ENCODE peak calls at places on chromosomes 12 and 14, in four cellular contexts. I is EL, F is osteocyte, S is H9. H is an unnamed sample.

GRCh38 chr12:113647048-113647447 is 175.4 kb upstream of the LHX5 start:
- DNase-seq in F (no peak), S (no peak), I (no peak), H (no peak)

GRCh38 chr12:124829008-124829707 is 34.5 kb downstream of the SCARB1 start:
- DNase-seq in S (no peak), F (no peak), I (peak), H (peak)

GRCh38 chr12:44436756-44437155 is 439.4 kb downstream of the NELL2 start:
- DNase-seq in S (no peak), I (no peak), F (no peak), H (no peak)

GRCh38 chr14:91841065-91841464 is 26.3 kb downstream of the TC2N start:
- DNase-seq in S (no peak), I (no peak), F (no peak), H (no peak)

GRCh38 chr14:99422220-99423010 is 58.2 kb downstream of the SETD3 start:
- DNase-seq in S (no peak), I (no peak), F (no peak), H (no peak)

GRCh38 chr14:26841361-26841760 is 243.5 kb upstream of the NOVA1 start:
- DNase-seq in S (no peak), I (no peak), F (no peak), H (no peak)

GRCh38 chr14:23566782-23567185 is 807 bp downstream of the AP1G2 start:
- DNase-seq in S (no peak), I (peak), F (no peak), H (peak)

GRCh38 chr14:75980856-75981255 is 939 bp downstream of the TGFB3 start:
- DNase-seq in F (no peak), S (no peak), I (no peak), H (no peak)

GRCh38 chr12:2082321-2082720 is 29.5 kb downstream of the CACNA1C start:
- DNase-seq in F (no peak), I (no peak), S (peak), H (no peak)

GRCh38 chr12:68746572-68747180 is 700 bp downstream of the SLC35E3 start:
- DNase-seq in F (peak), I (peak), S (peak), H (peak)

GRCh38 chr12:116236148-116236731 is 41.3 kb downstream of the MED13L start:
- DNase-seq in S (no peak), F (no peak), I (peak), H (peak)

GRCh38 chr14:103659631-103660030 is 30.6 kb downstream of the KLC1 start:
- DNase-seq in I (no peak), F (no peak), S (no peak), H (no peak)

GRCh38 chr12:126953365-126953889 is 1313.5 kb upstream of the TMEM132C start:
- DNase-seq in I (no peak), S (no peak), F (no peak), H (no peak)

GRCh38 chr14:74580275-74580672 is 31.8 kb downstream of the LTBP2 start:
- DNase-seq in F (no peak), I (no peak), S (no peak), H (no peak)

GRCh38 chr14:106209745-106210144 is 683.4 kb downstream of the TMEM121 start:
- DNase-seq in S (no peak), I (no peak), F (no peak), H (no peak)

GRCh38 chr12:9674226-9674590 is 4.7 kb downstream of the CLEC2D start:
- DNase-seq in I (no peak), S (no peak), F (no peak), H (no peak)

GRCh38 chr14:59190372-59190771 is 1.9 kb downstream of the DAAM1 start:
- DNase-seq in F (no peak), I (peak), S (peak), H (peak)